ENCODE peak calls at places on chromosomes 13 and 19, in ten cellular contexts. X is dorsolateral prefrontal cortex; M is CD8-positive, alpha-beta T cell; H is A673; C is psoas muscle; O is HepG2; S is tibial artery; P is left ventricle myocardium inferior; E is PC-3; L is mammary epithelial cell. I is an unnamed sample.

GRCh38 chr19:30084390-30084819 is 142.4 kb downstream of the URI1 start:
- DNase-seq in X (peak), M (no peak), H (no peak), C (peak), O (no peak), S (no peak), P (no peak), E (no peak), L (no peak), I (no peak)

GRCh38 chr19:41998246-41999020 is 4.4 kb upstream of the ATP1A3 start:
- DNase-seq in X (no peak), M (peak), H (peak), C (no peak), O (peak), S (no peak), P (peak), E (peak), L (no peak), I (peak)

GRCh38 chr19:42942187-42942789 is 5.3 kb upstream of the PSG7 start:
- DNase-seq in X (no peak), M (no peak), H (peak), C (no peak), O (peak), S (no peak), P (no peak), E (peak), L (peak), I (no peak)

GRCh38 chr19:6551607-6552450 is 21.0 kb downstream of the TNFSF9 start:
- DNase-seq in X (no peak), M (peak), H (peak), C (peak), O (peak), S (no peak), P (no peak), E (no peak), L (no peak), I (no peak)

GRCh38 chr19:46040952-46041500 is at the start of gene IGFL4:
- DNase-seq in X (no peak), M (no peak), H (peak), C (no peak), O (no peak), S (no peak), P (no peak), E (peak), L (peak), I (no peak)

GRCh38 chr19:54153731-54154326 is 5.7 kb downstream of the LENG1 start:
- DNase-seq in X (no peak), M (no peak), H (no peak), C (no peak), O (no peak), S (no peak), P (no peak), E (no peak), L (no peak), I (no peak)

GRCh38 chr13:104779311-104779710 is 1713.1 kb upstream of the SLC10A2 start:
- DNase-seq in X (no peak), M (no peak), H (no peak), C (no peak), O (no peak), S (no peak), P (no peak), E (peak), L (no peak), I (no peak)

GRCh38 chr13:40146063-40146462 is 490.6 kb downstream of the COG6 start:
- DNase-seq in X (no peak), M (no peak), H (peak), C (no peak), O (no peak), S (no peak), P (no peak), E (no peak), L (no peak), I (no peak)

GRCh38 chr13:95734124-95734523 is 57.2 kb downstream of the DNAJC3 start:
- DNase-seq in X (no peak), M (no peak), H (no peak), C (no peak), O (no peak), S (no peak), P (no peak), E (no peak), L (no peak), I (no peak)

GRCh38 chr19:39970424-39970673 is 616 bp upstream of the PSMC4 start:
- DNase-seq in X (no peak), M (no peak), H (no peak), C (no peak), O (no peak), S (no peak), P (no peak), E (peak), L (no peak), I (no peak)

GRCh38 chr19:10292206-10292788 is 2.5 kb downstream of the ICAM5 start:
- DNase-seq in X (no peak), M (peak), H (peak), C (peak), O (peak), S (peak), P (peak), E (peak), L (peak), I (no peak)

GRCh38 chr19:5960005-5961001 is 17.6 kb downstream of the RANBP3 start:
- DNase-seq in X (no peak), M (no peak), H (no peak), C (no peak), O (peak), S (no peak), P (peak), E (no peak), L (no peak), I (no peak)

GRCh38 chr19:10431254-10431942 is 11.1 kb downstream of the PDE4A start:
- DNase-seq in X (no peak), M (peak), H (no peak), C (peak), O (no peak), S (no peak), P (peak), E (peak), L (no peak), I (no peak)

GRCh38 chr19:30780032-30780431 is 407.8 kb downstream of the ZNF536 start:
- DNase-seq in X (no peak), M (no peak), H (peak), C (no peak), O (no peak), S (no peak), P (no peak), E (no peak), L (no peak), I (no peak)

GRCh38 chr13:99371956-99372355 is 64.8 kb upstream of the GPR183 start:
- DNase-seq in X (no peak), M (peak), H (no peak), C (no peak), O (no peak), S (no peak), P (no peak), E (no peak), L (no peak), I (peak)

GRCh38 chr19:3233831-3234230 is 9.4 kb downstream of the CELF5 start:
- DNase-seq in X (no peak), M (no peak), H (no peak), C (no peak), O (no peak), S (no peak), P (no peak), E (no peak), L (no peak), I (no peak)
- TF ChIP-seq CTCF in X (no peak), M (no peak), H (no peak), C (no peak), O (no peak), S (no peak), P (no peak), E (no peak), L (no peak), I (no peak)

DNA sequence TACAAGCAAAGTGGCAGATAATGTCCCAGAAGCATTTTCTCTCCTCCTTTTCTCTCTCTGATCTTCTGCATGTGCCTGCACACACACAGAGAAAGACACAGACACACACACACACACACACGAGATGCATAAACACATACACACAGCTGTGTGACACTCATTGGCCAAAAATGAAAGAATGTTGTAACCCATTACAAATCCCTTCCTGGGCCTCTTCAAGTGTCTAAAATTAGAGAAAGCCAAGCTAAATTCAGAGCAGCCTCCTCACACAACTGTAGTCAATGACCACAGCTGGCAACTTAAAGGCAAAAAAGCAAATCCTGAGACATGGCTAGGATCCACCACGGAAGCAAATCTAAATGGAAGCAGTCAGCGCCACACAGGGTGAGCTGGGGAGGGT is 620.8 kb downstream of the EFNB2 start:
- DNase-seq in X (no peak), M (no peak), H (no peak), C (no peak), O (no peak), S (no peak), P (no peak), E (no peak), L (peak), I (no peak)
- H3K27ac ChIP-seq in X (no peak), M (no peak), H (no peak), C (no peak), O (no peak), S (no peak), P (no peak), E (no peak), L (no peak), I (no peak)

GRCh38 chr13:59416561-59416960 is 747.2 kb downstream of the DIAPH3 start:
- DNase-seq in X (no peak), M (no peak), H (no peak), C (no peak), O (no peak), S (no peak), P (no peak), E (no peak), L (no peak), I (no peak)
- TF ChIP-seq CTCF in X (no peak), M (no peak), H (no peak), C (no peak), O (no peak), S (no peak), P (no peak), E (no peak), L (no peak), I (no peak)

GRCh38 chr13:51639171-51639570 is 54.9 kb downstream of the WDFY2 start:
- DNase-seq in X (no peak), M (no peak), H (peak), C (no peak), O (no peak), S (no peak), P (no peak), E (peak), L (no peak), I (no peak)

GRCh38 chr13:51636349-51636890 is 52.2 kb downstream of the WDFY2 start:
- DNase-seq in X (no peak), M (no peak), H (no peak), C (no peak), O (peak), S (no peak), P (no peak), E (peak), L (no peak), I (no peak)

GRCh38 chr13:51637852-51638496 is 53.7 kb downstream of the WDFY2 start:
- DNase-seq in X (no peak), M (no peak), H (peak), C (no peak), O (no peak), S (no peak), P (no peak), E (no peak), L (no peak), I (no peak)

GRCh38 chr13:51635137-51635878 is 51.0 kb downstream of the WDFY2 start:
- DNase-seq in X (no peak), M (no peak), H (peak), C (no peak), O (no peak), S (no peak), P (no peak), E (no peak), L (no peak), I (no peak)

DNA sequence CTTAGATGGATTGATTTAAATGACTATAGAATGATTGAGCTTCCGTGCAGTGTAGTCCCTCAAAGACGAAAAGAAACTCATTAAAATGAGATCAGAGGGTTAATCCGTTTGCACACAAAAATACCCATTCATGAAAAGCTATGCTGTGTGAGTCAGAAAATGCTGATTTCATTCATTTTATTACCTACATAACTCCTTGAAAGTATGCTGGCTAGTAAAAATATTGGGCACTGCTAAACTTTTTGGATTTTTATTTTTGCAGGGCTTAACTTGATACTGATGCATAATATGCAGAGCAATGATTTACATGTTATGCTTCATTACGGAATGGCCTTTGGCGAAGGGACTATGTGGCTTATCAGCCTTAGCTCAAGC is 54.2 kb downstream of the WDFY2 start:
- DNase-seq in X (no peak), M (no peak), H (peak), C (no peak), O (no peak), S (no peak), P (no peak), E (peak), L (peak), I (no peak)
- H3K27ac ChIP-seq in X (no peak), M (no peak), H (peak), C (no peak), O (peak), S (no peak), P (no peak), E (peak), L (no peak), I (no peak)

GRCh38 chr19:16588089-16588823 is 16.0 kb upstream of the SLC35E1 start:
- DNase-seq in X (no peak), M (peak), H (no peak), C (peak), O (no peak), S (no peak), P (no peak), E (no peak), L (peak), I (no peak)
- TF ChIP-seq CTCF in X (no peak), M (no peak), H (no peak), C (no peak), O (no peak), S (no peak), P (no peak), E (no peak), L (no peak), I (no peak)

GRCh38 chr19:23474761-23475160 is 79.5 kb upstream of the ZNF91 start:
- DNase-seq in X (no peak), M (no peak), H (no peak), C (no peak), O (no peak), S (no peak), P (no peak), E (no peak), L (no peak), I (no peak)

GRCh38 chr19:23474172-23474571 is 78.9 kb upstream of the ZNF91 start:
- DNase-seq in X (no peak), M (no peak), H (no peak), C (no peak), O (no peak), S (no peak), P (no peak), E (no peak), L (no peak), I (no peak)

GRCh38 chr19:23475477-23475876 is 80.2 kb upstream of the ZNF91 start:
- DNase-seq in X (no peak), M (no peak), H (no peak), C (no peak), O (no peak), S (no peak), P (no peak), E (no peak), L (no peak), I (no peak)

DNA sequence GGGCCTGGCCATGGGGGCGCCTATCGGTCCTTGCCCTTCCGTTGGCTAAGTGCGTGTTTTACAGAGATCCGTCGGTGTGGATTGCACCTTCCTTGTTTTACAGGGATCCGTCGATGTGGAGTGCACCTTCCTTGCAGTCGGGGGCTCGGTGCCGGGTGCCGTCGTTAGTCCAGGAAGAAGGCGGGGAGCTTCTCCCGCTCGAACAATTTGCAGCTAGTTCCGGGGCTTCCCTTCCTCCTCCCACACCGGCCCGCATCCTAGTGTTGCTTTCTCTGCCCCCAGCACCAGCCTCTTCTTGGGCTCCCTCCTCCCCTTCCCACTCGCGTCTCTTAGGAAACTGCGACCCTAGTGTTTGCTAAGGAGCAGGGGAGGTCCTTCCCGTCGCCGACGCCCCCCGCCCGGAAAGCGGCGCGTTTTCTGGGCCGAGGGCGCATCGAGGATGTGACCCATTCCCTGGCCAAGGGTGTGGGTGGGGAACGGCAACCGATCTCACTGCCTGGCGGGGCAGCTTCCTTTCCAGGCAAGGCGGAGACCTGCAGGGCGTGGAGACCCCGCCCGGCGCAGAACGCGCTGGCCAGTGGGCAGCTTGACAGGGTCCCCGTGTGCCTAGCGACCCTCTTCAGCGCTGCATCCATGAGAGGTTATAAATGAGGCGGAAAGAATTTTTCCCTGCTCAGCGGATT is 75.7 kb upstream of the ZNF91 start:
- DNase-seq in X (no peak), M (no peak), H (no peak), C (no peak), O (no peak), S (no peak), P (no peak), E (no peak), L (no peak), I (no peak)
- H3K27ac ChIP-seq in X (no peak), M (no peak), H (no peak), C (no peak), O (no peak), S (no peak), P (no peak), E (no peak), L (no peak), I (no peak)

DNA sequence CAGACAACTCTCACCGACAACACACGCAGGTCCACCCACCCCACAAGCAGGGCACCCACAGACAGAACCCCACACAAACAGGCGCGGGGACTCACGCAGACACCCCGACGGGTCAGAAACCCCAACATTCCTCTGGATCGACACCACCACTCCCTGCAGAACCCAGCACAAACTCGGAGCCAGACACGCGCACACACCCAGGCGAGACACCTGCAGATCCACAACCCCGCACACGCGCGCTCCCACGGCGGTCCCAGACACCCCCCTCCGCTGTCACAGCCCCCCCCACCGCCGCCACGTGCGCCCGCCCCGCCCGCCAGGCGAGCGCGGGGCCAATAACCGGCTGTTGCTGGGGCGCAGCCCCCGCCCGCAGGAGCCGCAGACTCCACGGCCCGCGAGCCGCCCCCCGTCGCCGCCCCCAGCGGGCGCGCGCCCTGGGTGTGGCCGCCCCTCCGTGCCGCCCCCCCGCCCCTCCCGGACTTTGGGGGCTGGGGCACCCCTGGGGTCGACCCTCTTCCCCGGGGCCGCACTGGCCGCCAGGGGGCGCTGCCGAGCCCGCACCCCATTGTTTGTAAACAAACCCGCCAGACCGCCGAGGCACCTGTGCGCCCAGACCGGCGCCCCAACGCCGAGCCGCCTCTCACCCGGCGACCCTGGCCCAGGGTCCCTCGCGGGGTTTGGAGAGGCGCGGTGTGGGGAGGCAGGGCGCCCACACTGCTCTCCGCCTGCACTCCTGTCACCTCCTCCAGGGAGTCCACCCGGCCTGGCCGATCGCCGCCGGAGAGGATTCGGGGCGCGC is 678 bp downstream of the BBC3 start:
- DNase-seq in X (no peak), M (peak), H (no peak), C (peak), O (peak), S (peak), P (peak), E (no peak), L (peak), I (no peak)
- TF ChIP-seq CTCF in X (peak), M (peak), H (peak), C (peak), O (peak), S (peak), P (peak), E (peak), L (peak), I (peak)